ENCODE peak calls at places on chromosome 14, in five cellular contexts. Q is WTC11, A is HepG2, M is GM12878, H is K562. C is an unnamed sample.

GRCh38 chr14:83300454-83301064 is 1766.9 kb upstream of the SEL1L start:
- DNase-seq in Q (no peak), A (peak), M (no peak), H (no peak), C (no peak)

GRCh38 chr14:50542941-50543418 is 10.6 kb upstream of the MAP4K5 start:
- DNase-seq in Q (no peak), A (peak), M (no peak), H (peak), C (peak)

GRCh38 chr14:90491221-90491867 is 94.5 kb downstream of the CALM1 start:
- DNase-seq in Q (no peak), A (no peak), M (no peak), H (no peak), C (no peak)

GRCh38 chr14:94423465-94424056 is 29.0 kb downstream of the SERPINA11 start:
- DNase-seq in Q (peak), A (peak), M (peak), H (peak), C (peak)

GRCh38 chr14:71321556-71322315 is 414.5 kb downstream of the PCNX1 start:
- DNase-seq in Q (no peak), A (peak), M (no peak), H (no peak), C (peak)

GRCh38 chr14:68669644-68670343 is 123.1 kb downstream of the ZFP36L1 start:
- DNase-seq in Q (no peak), A (no peak), M (no peak), H (no peak), C (no peak)

GRCh38 chr14:89445252-89445973 is 28.4 kb upstream of the FOXN3 start:
- DNase-seq in Q (no peak), A (no peak), M (no peak), H (no peak), C (no peak)

GRCh38 chr14:87745507-87746118 is 247.4 kb downstream of the GALC start:
- DNase-seq in Q (peak), A (peak), M (no peak), H (peak), C (peak)

GRCh38 chr14:103775506-103775905 is 59.9 kb downstream of the ZFYVE21 start:
- DNase-seq in Q (no peak), A (no peak), M (no peak), H (no peak), C (no peak)

GRCh38 chr14:91170504-91171121 is 56.7 kb downstream of the DGLUCY start:
- DNase-seq in Q (no peak), A (no peak), M (no peak), H (no peak), C (no peak)

GRCh38 chr14:87678624-87679023 is 314.4 kb downstream of the GALC start:
- DNase-seq in Q (no peak), A (no peak), M (no peak), H (no peak), C (no peak)

GRCh38 chr14:85233756-85234545 is 296.0 kb upstream of the FLRT2 start:
- DNase-seq in Q (no peak), A (no peak), M (no peak), H (no peak), C (peak)

GRCh38 chr14:105467249-105467941 is 7.2 kb upstream of the CRIP2 start:
- DNase-seq in Q (no peak), A (no peak), M (no peak), H (no peak), C (no peak)

GRCh38 chr14:94681300-94682060 is 69.3 kb downstream of the SERPINA3 start:
- DNase-seq in Q (peak), A (peak), M (no peak), H (peak), C (peak)

GRCh38 chr14:102217399-102217798 is 77.7 kb downstream of the WDR20 start:
- DNase-seq in Q (no peak), A (no peak), M (no peak), H (no peak), C (no peak)

GRCh38 chr14:85564841-85565527 is 35.0 kb downstream of the FLRT2 start:
- DNase-seq in Q (no peak), A (no peak), M (no peak), H (no peak), C (no peak)

GRCh38 chr14:100619382-100620305 is 32.4 kb upstream of the BEGAIN start:
- DNase-seq in Q (peak), A (no peak), M (no peak), H (no peak), C (no peak)

GRCh38 chr14:104968541-104969401 is 9.4 kb downstream of the AHNAK2 start:
- DNase-seq in Q (no peak), A (no peak), M (no peak), H (no peak), C (peak)

GRCh38 chr14:61470261-61470953 is 149.0 kb downstream of the PRKCH start:
- DNase-seq in Q (peak), A (no peak), M (no peak), H (no peak), C (no peak)

GRCh38 chr14:65167072-65167645 is 64.8 kb upstream of the MAX start:
- DNase-seq in Q (no peak), A (no peak), M (no peak), H (no peak), C (peak)

GRCh38 chr14:65164825-65165135 is 62.5 kb upstream of the MAX start:
- DNase-seq in Q (no peak), A (peak), M (no peak), H (no peak), C (no peak)

GRCh38 chr14:65160091-65160490 is 57.8 kb upstream of the MAX start:
- DNase-seq in Q (no peak), A (no peak), M (no peak), H (no peak), C (no peak)

GRCh38 chr14:65168840-65169239 is 66.5 kb upstream of the MAX start:
- DNase-seq in Q (no peak), A (no peak), M (no peak), H (no peak), C (no peak)

DNA sequence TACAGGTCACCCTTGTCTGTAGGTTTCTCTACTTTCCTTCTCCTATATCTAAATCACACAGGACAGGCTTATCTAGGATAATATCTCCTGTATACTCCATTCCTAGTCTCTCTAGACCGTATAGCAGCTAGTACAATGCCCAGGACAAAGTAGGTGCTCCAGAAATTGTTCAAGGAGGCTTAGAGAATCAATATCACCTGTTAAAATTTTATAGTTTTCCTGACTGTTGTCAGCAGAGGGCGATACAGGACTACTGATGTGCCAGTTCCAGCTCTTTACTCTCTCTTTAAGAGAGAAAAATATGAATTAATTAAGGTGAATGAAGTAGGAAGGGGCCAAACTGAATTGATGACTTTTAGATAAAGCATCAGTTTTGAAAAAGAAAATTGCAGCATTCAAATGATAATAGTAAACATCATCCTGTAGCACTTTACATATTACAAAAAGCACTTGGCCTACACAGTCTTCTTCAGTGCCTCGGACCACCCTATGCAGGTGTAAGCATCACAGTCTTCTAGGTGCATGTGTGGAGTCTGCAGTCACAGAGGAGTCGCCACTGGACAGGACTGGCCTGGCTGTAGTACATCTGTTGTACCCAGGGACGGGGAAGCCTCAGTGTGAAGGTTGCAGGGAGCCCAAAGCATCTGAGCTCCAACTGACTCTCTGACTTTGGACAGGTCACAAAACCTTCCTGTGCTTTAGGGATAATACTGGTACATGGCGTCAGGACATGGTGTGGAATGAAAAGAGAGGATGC is 61.9 kb upstream of the MAX start:
- DNase-seq in Q (no peak), A (peak), M (no peak), H (peak), C (peak)
- TF ChIP-seq ESRRA in Q (no peak), A (no peak), M (no peak), H (no peak), C (no peak)

DNA sequence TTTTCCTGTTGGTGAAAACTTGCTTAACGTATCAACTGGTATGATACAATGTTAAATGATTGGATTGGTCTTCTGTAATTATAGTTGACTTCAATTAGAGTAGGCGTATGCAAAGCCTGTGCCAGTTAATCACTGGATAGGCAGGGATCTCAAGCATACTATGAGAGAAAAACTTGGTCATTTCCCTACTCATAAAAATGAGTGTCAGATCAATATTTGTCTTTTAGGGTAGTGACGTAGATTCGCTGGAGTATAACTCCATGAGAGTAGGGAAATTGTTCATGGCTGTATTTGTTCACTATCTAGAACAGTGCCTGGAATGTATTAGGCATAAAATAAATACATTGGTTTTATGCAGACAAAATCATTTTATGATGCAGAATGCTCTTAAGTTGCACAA is 28.6 kb downstream of the NAA30 start:
- DNase-seq in Q (no peak), A (no peak), M (no peak), H (no peak), C (no peak)
- TF ChIP-seq ESRRA in Q (no peak), A (no peak), M (no peak), H (no peak), C (no peak)

GRCh38 chr14:72617391-72618011 is 276.4 kb downstream of the DPF3 start:
- DNase-seq in Q (no peak), A (no peak), M (no peak), H (no peak), C (no peak)
- TF ChIP-seq ESRRA in Q (no peak), A (no peak), M (no peak), H (no peak), C (no peak)

DNA sequence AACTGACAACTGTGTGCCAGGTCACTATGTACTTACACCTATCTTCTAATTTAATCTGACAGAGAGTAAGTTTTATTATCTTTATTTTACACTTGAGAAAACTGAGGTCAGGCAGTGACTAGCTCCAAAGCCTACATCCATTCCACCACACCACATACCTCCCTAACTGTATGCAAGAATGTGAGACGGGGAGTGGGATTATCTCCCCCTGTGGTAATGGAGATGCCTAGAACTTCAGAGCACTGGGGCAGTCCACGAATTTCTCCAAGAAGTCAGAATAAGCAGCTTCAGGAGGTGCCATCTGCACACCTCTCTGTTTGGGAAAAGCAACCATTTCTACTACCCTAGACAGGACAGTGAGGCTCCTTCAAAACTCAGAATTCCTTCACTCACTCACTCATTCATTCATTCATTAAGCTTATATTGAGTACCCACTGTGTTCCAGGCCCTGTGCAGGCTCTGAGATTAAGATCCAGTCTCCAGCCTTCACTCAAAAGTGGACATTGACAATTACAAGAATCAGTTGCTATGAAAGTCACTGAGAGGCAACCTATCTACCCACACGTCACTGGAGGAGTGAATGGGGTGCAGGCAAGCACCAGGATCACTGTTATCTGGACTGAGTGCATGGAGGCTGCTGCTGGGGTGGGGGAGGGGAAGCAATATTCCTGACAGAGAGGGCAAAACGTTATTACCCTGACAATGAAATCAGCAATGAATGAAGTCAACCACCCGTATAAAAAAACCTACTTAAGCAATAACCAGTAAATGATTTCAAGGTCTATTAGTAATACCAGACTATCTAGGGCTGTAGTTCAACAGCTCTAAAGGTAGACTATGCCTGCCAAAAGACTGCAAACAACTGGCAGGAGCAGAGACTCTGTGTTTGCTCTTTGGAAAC is 18.0 kb downstream of the SLC7A7 start:
- DNase-seq in Q (no peak), A (no peak), M (no peak), H (peak), C (no peak)
- TF ChIP-seq ESRRA in Q (no peak), A (no peak), M (no peak), H (no peak), C (no peak)

GRCh38 chr14:51967521-51967920 is 21.8 kb upstream of the RTRAF start:
- DNase-seq in Q (no peak), A (no peak), M (no peak), H (no peak), C (no peak)

GRCh38 chr14:51957950-51958349 is 31.4 kb upstream of the RTRAF start:
- DNase-seq in Q (no peak), A (no peak), M (no peak), H (no peak), C (no peak)

GRCh38 chr14:51959928-51960327 is 29.4 kb upstream of the RTRAF start:
- DNase-seq in Q (no peak), A (no peak), M (no peak), H (no peak), C (no peak)

GRCh38 chr14:51962678-51963077 is 26.7 kb upstream of the RTRAF start:
- DNase-seq in Q (no peak), A (no peak), M (no peak), H (no peak), C (no peak)

DNA sequence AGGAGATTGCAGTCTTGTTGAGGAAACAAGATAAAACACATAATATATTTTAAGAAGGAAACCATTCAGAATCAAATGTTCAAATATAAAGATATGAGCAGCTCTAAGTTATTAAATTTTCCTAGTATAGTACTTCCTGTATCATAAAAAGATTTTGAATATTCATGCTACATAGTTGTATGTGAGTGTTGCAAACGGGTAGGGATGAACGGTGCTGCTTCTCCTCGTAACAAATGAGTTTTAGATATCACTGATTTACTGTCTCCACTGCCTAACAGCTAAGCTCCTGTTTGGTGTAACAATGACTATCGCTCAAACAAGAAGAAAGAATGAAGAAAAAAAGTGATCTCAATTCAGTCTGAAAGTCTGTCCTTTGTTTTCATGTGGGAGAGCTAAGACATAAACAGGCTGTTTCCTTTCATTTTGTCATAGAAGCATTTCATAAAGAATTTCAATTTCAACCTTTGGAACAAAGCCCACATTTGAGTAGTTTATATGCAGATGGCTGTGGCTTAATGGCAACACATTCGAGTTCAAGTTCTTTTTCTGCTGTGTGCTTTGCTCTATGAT is 26.1 kb upstream of the RTRAF start:
- DNase-seq in Q (no peak), A (no peak), M (no peak), H (no peak), C (no peak)
- TF ChIP-seq ESRRA in Q (no peak), A (no peak), M (no peak), H (no peak), C (no peak)

DNA sequence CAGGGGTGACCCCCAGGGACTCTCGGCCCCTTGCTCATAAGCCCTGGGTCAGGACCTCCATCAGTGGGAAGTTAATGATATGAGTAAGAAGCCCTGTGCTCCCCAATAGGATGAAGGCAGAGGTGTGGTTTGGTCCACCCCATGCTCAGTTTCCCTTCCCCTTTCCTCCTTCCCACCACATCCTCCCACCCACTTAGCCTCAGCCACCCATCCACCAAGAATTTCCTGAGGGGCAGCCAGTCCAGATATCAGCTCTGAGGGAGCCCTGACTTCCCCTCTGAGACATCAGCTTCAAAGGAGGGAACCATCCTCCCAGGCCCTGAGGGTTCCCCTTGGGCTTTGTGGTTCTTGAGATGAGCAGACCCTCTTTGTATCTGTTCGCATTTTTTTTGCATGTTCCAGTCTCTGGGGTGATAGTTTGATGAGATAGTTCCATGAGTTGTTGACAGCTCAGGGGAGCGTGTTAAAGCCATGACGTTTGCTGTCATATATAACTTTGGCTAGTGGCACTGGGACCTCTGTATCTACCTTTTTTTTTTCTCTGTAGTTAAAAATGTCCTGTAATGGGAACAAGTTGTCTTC is 71.2 kb downstream of the LGMN start:
- DNase-seq in Q (no peak), A (no peak), M (peak), H (no peak), C (no peak)
- TF ChIP-seq ESRRA in Q (no peak), A (no peak), M (no peak), H (no peak), C (no peak)

C was measured in A549.